ENCODE peak calls at places on chromosomes 1 and 21, in six cellular contexts. Y, X, O, B, Z and A are unnamed samples.

GRCh38 chr1:48661726-48662483 is 114.8 kb downstream of the BEND5 start:
- DNase-seq in Y (no peak), X (no peak), O (no peak), B (no peak), Z (no peak), A (no peak)

GRCh38 chr1:173287785-173288184 is 80.7 kb upstream of the TNFSF4 start:
- DNase-seq in Y (no peak), X (no peak), O (no peak), B (no peak), Z (no peak), A (no peak)

GRCh38 chr1:53073899-53074311 is 11.9 kb downstream of the PODN start:
- DNase-seq in Y (no peak), X (no peak), O (peak), B (no peak), Z (no peak), A (no peak)

GRCh38 chr21:41888749-41889376 is 9.7 kb upstream of the PRDM15 start:
- DNase-seq in Y (no peak), X (no peak), O (no peak), B (no peak), Z (no peak), A (no peak)

GRCh38 chr1:206635983-206636354 is 633 bp downstream of the DYRK3 start:
- DNase-seq in Y (no peak), X (peak), O (no peak), B (no peak), Z (no peak), A (peak)

GRCh38 chr1:32142446-32143301 is 34.8 kb downstream of the KPNA6 start:
- DNase-seq in Y (peak), X (peak), O (no peak), B (peak), Z (no peak), A (peak)

GRCh38 chr1:1437033-1437903 is 1.8 kb downstream of the VWA1 start:
- DNase-seq in Y (no peak), X (no peak), O (no peak), B (no peak), Z (peak), A (no peak)

GRCh38 chr1:5709461-5709860 is 282.8 kb downstream of the NPHP4 start:
- DNase-seq in Y (no peak), X (no peak), O (no peak), B (no peak), Z (no peak), A (no peak)

GRCh38 chr1:58839871-58840835 is 56.3 kb upstream of the JUN start:
- DNase-seq in Y (peak), X (no peak), O (no peak), B (peak), Z (no peak), A (no peak)

GRCh38 chr1:8395433-8395866 is 77.5 kb downstream of the SLC45A1 start:
- DNase-seq in Y (no peak), X (no peak), O (no peak), B (no peak), Z (no peak), A (no peak)

GRCh38 chr1:4657244-4657789 is 2.9 kb downstream of the AJAP1 start:
- DNase-seq in Y (no peak), X (no peak), O (no peak), B (no peak), Z (no peak), A (no peak)

GRCh38 chr1:220544901-220545303 is 17.0 kb downstream of the MARK1 start:
- DNase-seq in Y (no peak), X (no peak), O (no peak), B (no peak), Z (no peak), A (no peak)

GRCh38 chr1:43313771-43314170 is 13.0 kb downstream of the TIE1 start:
- DNase-seq in Y (no peak), X (no peak), O (no peak), B (peak), Z (no peak), A (no peak)

GRCh38 chr1:88727205-88727604 is 43.1 kb downstream of the PKN2 start:
- DNase-seq in Y (no peak), X (no peak), O (no peak), B (no peak), Z (no peak), A (no peak)

GRCh38 chr1:35644204-35644603 is 2.9 kb upstream of the PSMB2 start:
- DNase-seq in Y (no peak), X (no peak), O (no peak), B (no peak), Z (no peak), A (no peak)

GRCh38 chr1:226687476-226687875 is 51.6 kb downstream of the ITPKB start:
- DNase-seq in Y (no peak), X (no peak), O (no peak), B (no peak), Z (no peak), A (no peak)

GRCh38 chr1:150778409-150778808 is 12.8 kb upstream of the CTSS start:
- DNase-seq in Y (no peak), X (no peak), O (no peak), B (no peak), Z (no peak), A (no peak)

GRCh38 chr1:64624446-64624766 is 120.5 kb upstream of the RAVER2 start:
- DNase-seq in Y (peak), X (no peak), O (no peak), B (no peak), Z (no peak), A (peak)

GRCh38 chr1:153741946-153742345 is 14.1 kb downstream of the INTS3 start:
- DNase-seq in Y (no peak), X (no peak), O (no peak), B (no peak), Z (no peak), A (no peak)

GRCh38 chr1:81678779-81679178 is 122.0 kb upstream of the ADGRL2 start:
- DNase-seq in Y (no peak), X (no peak), O (no peak), B (peak), Z (no peak), A (no peak)

GRCh38 chr1:228141871-228142615 is 2.0 kb downstream of the GUK1 start:
- DNase-seq in Y (no peak), X (no peak), O (no peak), B (no peak), Z (peak), A (no peak)

GRCh38 chr1:109484519-109484975 is 842 bp downstream of the ATXN7L2 start:
- DNase-seq in Y (no peak), X (no peak), O (no peak), B (no peak), Z (no peak), A (no peak)